ENCODE peak calls at places on chromosomes 11 and 22, in eight cellular contexts. L, V, X, U, I, D, S and E are unnamed samples.

GRCh38 chr11:1534682-1535081 is 37.4 kb downstream of the DUSP8 start:
- DNase-seq in L (no peak), V (no peak), X (no peak), U (no peak), I (no peak), D (no peak), S (no peak), E (no peak)

GRCh38 chr11:66559141-66559861 is 9.1 kb downstream of the CTSF start:
- DNase-seq in L (no peak), V (no peak), X (no peak), U (no peak), I (peak; percentile 84), D (peak; percentile 96), S (peak; percentile 65), E (no peak)

GRCh38 chr11:99383628-99384300 is 363.0 kb downstream of the CNTN5 start:
- DNase-seq in L (no peak), V (no peak), X (no peak), U (no peak), I (no peak), D (no peak), S (no peak), E (no peak)

GRCh38 chr11:118872403-118872821 is 11.3 kb upstream of the CXCR5 start:
- DNase-seq in L (no peak), V (no peak), X (no peak), U (no peak), I (no peak), D (no peak), S (no peak), E (no peak)

GRCh38 chr11:119567667-119568582 is 145.0 kb upstream of the THY1 start:
- DNase-seq in L (no peak), V (peak; percentile 56), X (no peak), U (no peak), I (peak; percentile 16), D (no peak), S (peak; percentile 75), E (no peak)

GRCh38 chr11:14350215-14350614 is 8.8 kb downstream of the RRAS2 start:
- DNase-seq in L (no peak), V (no peak), X (no peak), U (no peak), I (peak; percentile 75), D (no peak), S (no peak), E (no peak)

GRCh38 chr11:111631666-111632039 is 29.4 kb downstream of the SIK2 start:
- DNase-seq in L (peak; percentile 21), V (no peak), X (no peak), U (no peak), I (no peak), D (no peak), S (no peak), E (no peak)

GRCh38 chr11:12318791-12319733 is 58.3 kb upstream of the PARVA start:
- DNase-seq in L (no peak), V (no peak), X (no peak), U (no peak), I (peak; percentile 9), D (no peak), S (peak; percentile 59), E (no peak)

GRCh38 chr11:70326365-70326803 is 55.9 kb downstream of the PPFIA1 start:
- DNase-seq in L (no peak), V (no peak), X (no peak), U (no peak), I (no peak), D (no peak), S (no peak), E (peak; percentile 43)

GRCh38 chr11:123678246-123678645 is 23.8 kb upstream of the SCN3B start:
- DNase-seq in L (no peak), V (no peak), X (no peak), U (no peak), I (no peak), D (no peak), S (no peak), E (no peak)

GRCh38 chr11:111554532-111554931 is 14.0 kb downstream of the LAYN start:
- DNase-seq in L (no peak), V (no peak), X (no peak), U (no peak), I (no peak), D (no peak), S (no peak), E (no peak)

GRCh38 chr11:57239348-57239747 is 2.3 kb upstream of the APLNR start:
- DNase-seq in L (no peak), V (no peak), X (no peak), U (no peak), I (no peak), D (no peak), S (no peak), E (no peak)

GRCh38 chr11:100563541-100564280 is 123.4 kb upstream of the ARHGAP42 start:
- DNase-seq in L (no peak), V (no peak), X (no peak), U (no peak), I (no peak), D (no peak), S (no peak), E (no peak)

GRCh38 chr11:66317766-66318575 is 1.1 kb upstream of the CD248 start:
- DNase-seq in L (peak; percentile 70), V (no peak), X (no peak), U (no peak), I (peak; percentile 73), D (no peak), S (peak; percentile 69), E (peak; percentile 98)

GRCh38 chr11:113681282-113681681 is 24.8 kb downstream of the TMPRSS5 start:
- DNase-seq in L (no peak), V (no peak), X (no peak), U (no peak), I (no peak), D (no peak), S (no peak), E (no peak)

GRCh38 chr11:14644396-14645246 is 1.0 kb downstream of the PDE3B start:
- DNase-seq in L (peak; percentile 45), V (no peak), X (peak; percentile 12), U (no peak), I (peak; percentile 68), D (no peak), S (peak; percentile 73), E (peak; percentile 36)

GRCh38 chr11:32311351-32312077 is 123.8 kb downstream of the WT1 start:
- DNase-seq in L (no peak), V (no peak), X (no peak), U (no peak), I (no peak), D (no peak), S (no peak), E (no peak)

GRCh38 chr11:71078482-71078881 is 173.9 kb downstream of the SHANK2 start:
- DNase-seq in L (no peak), V (no peak), X (peak; percentile 18), U (no peak), I (peak; percentile 51), D (peak; percentile 14), S (no peak), E (no peak)

GRCh38 chr11:69817265-69818236 is 1.7 kb downstream of the FGF3 start:
- DNase-seq in L (no peak), V (no peak), X (no peak), U (no peak), I (peak; percentile 56), D (peak; percentile 35), S (peak; percentile 75), E (no peak)

GRCh38 chr11:2847511-2847910 is 38.1 kb downstream of the CDKN1C start:
- DNase-seq in L (no peak), V (no peak), X (no peak), U (no peak), I (no peak), D (no peak), S (no peak), E (no peak)

GRCh38 chr11:62400760-62401159 is 18.1 kb upstream of the SCGB1A1 start:
- DNase-seq in L (no peak), V (no peak), X (no peak), U (no peak), I (no peak), D (no peak), S (peak; percentile 93), E (no peak)

GRCh38 chr22:22796729-22797128 is 90.9 kb upstream of the IGLL5 start:
- DNase-seq in L (no peak), V (no peak), X (no peak), U (no peak), I (no peak), D (no peak), S (no peak), E (no peak)

GRCh38 chr11:369336-370018 is at the start of gene B4GALNT4:
- DNase-seq in L (no peak), V (no peak), X (no peak), U (no peak), I (peak; percentile 67), D (peak; percentile 96), S (peak; percentile 99), E (no peak)

GRCh38 chr11:125441648-125442410 is 54.2 kb downstream of the FEZ1 start:
- DNase-seq in L (no peak), V (no peak), X (no peak), U (no peak), I (peak; percentile 83), D (no peak), S (no peak), E (no peak)

GRCh38 chr22:27397948-27398330 is 403.6 kb downstream of the MN1 start:
- DNase-seq in L (no peak), V (no peak), X (no peak), U (no peak), I (no peak), D (no peak), S (no peak), E (no peak)

GRCh38 chr11:125465254-125465653 is 30.8 kb downstream of the FEZ1 start:
- DNase-seq in L (no peak), V (no peak), X (no peak), U (no peak), I (peak; percentile 65), D (no peak), S (no peak), E (no peak)

GRCh38 chr11:119790476-119790875 is 61.5 kb upstream of the NECTIN1 start:
- DNase-seq in L (no peak), V (no peak), X (no peak), U (no peak), I (no peak), D (no peak), S (no peak), E (no peak)

GRCh38 chr22:48687606-48688005 is 1140.1 kb downstream of the BRD1 start:
- DNase-seq in L (no peak), V (no peak), X (no peak), U (no peak), I (no peak), D (no peak), S (no peak), E (no peak)
- TF ChIP-seq REST in L (no peak), V (no peak), X (no peak), U (no peak), I (no peak), D (no peak), S (no peak), E (no peak)

GRCh38 chr11:76073716-76074115 is 132.6 kb downstream of the WNT11 start:
- DNase-seq in L (no peak), V (no peak), X (no peak), U (no peak), I (no peak), D (no peak), S (peak; percentile 16), E (no peak)
- TF ChIP-seq POLR2AphosphoS5 in L (no peak), V (no peak), X (no peak), U (no peak), I (no peak), D (no peak), S (no peak), E (no peak)

GRCh38 chr11:26194871-26195270 is 137.1 kb upstream of the ANO3 start:
- DNase-seq in L (no peak), V (no peak), X (no peak), U (no peak), I (no peak), D (no peak), S (no peak), E (no peak)
- TF ChIP-seq REST in L (no peak), V (no peak), X (no peak), U (no peak), I (no peak), D (no peak), S (no peak), E (no peak)

GRCh38 chr11:34928268-34928959 is 12.0 kb downstream of the PDHX start:
- DNase-seq in L (no peak), V (no peak), X (no peak), U (no peak), I (no peak), D (no peak), S (no peak), E (no peak)
- TF ChIP-seq POLR2AphosphoS5 in L (no peak), V (no peak), X (no peak), U (no peak), I (no peak), D (no peak), S (no peak), E (no peak)